ENCODE peak calls at places on chromosomes 13 and 19, in ten cellular contexts. S, L, A, U, O, T, F, K, E and C are unnamed samples.

GRCh38 chr19:33283578-33283977 is 18.8 kb downstream of the CEBPA start:
- DNase-seq in O (no peak), L (no peak), K (no peak), A (no peak), U (no peak), S (no peak), F (no peak), E (no peak), T (no peak), C (no peak)

GRCh38 chr19:57903298-57904174 is 12.9 kb downstream of the ZNF417 start:
- DNase-seq in T (no peak), O (peak; percentile 25), S (no peak), A (no peak), U (peak; percentile 43), K (peak; percentile 37), L (no peak), F (no peak), E (peak; percentile 76), C (peak; percentile 5)

GRCh38 chr13:43469791-43470190 is 317.0 kb downstream of the ENOX1 start:
- DNase-seq in S (no peak), F (no peak), E (peak; percentile 35), T (no peak), L (no peak), O (no peak), U (no peak), K (no peak), A (no peak), C (no peak)

GRCh38 chr13:76293346-76293745 is 592.9 kb downstream of the KCTD12 start:
- DNase-seq in U (peak; percentile 10), F (peak; percentile 7), O (no peak), A (no peak), K (peak; percentile 81), T (no peak), E (peak; percentile 72), L (peak; percentile 2), S (no peak), C (peak; percentile 3)

GRCh38 chr13:50215389-50215788 is 200.1 kb downstream of the KCNRG start:
- DNase-seq in O (no peak), K (no peak), E (no peak), S (no peak), A (no peak), T (no peak), L (no peak), U (no peak), F (no peak), C (no peak)

GRCh38 chr19:2494084-2494446 is 18.1 kb downstream of the GADD45B start:
- DNase-seq in E (peak; percentile 38), L (no peak), K (no peak), S (no peak), A (no peak), T (no peak), U (peak; percentile 73), F (no peak), O (peak; percentile 82), C (no peak)

GRCh38 chr13:37029617-37030016 is 29.0 kb downstream of the EXOSC8 start:
- DNase-seq in L (no peak), E (peak; percentile 4), S (no peak), U (peak; percentile 22), K (peak; percentile 6), T (no peak), A (no peak), F (peak; percentile 1), O (no peak), C (peak; percentile 3)

GRCh38 chr19:12668937-12669271 is 2.3 kb downstream of the WDR83 start:
- DNase-seq in A (peak; percentile 77), U (peak; percentile 78), E (peak; percentile 55), L (no peak), O (peak; percentile 53), T (peak; percentile 73), K (peak; percentile 26), S (no peak), F (peak; percentile 20), C (peak; percentile 40)

GRCh38 chr13:21060063-21060826 is 1.1 kb downstream of the LATS2 start:
- DNase-seq in S (no peak), L (no peak), K (no peak), U (peak; percentile 60), E (no peak), T (peak; percentile 67), O (no peak), A (no peak), F (no peak), C (no peak)

GRCh38 chr19:18833141-18833476 is 1.4 kb downstream of the UPF1 start:
- DNase-seq in S (no peak), A (no peak), K (no peak), O (no peak), F (no peak), E (peak; percentile 8), U (no peak), L (no peak), T (no peak), C (no peak)

GRCh38 chr13:64758520-64758919 is 2471.6 kb downstream of the PCDH9 start:
- DNase-seq in O (no peak), F (no peak), E (no peak), A (no peak), S (no peak), U (peak; percentile 39), L (no peak), T (no peak), K (no peak), C (no peak)

GRCh38 chr19:48999481-49000325 is 6.0 kb downstream of the RUVBL2 start:
- DNase-seq in S (no peak), F (peak; percentile 43), L (peak; percentile 30), T (peak; percentile 58), O (peak; percentile 40), K (peak; percentile 48), E (peak; percentile 64), A (peak; percentile 67), U (peak; percentile 74), C (peak; percentile 23)

GRCh38 chr13:98978280-98978679 is 416 bp upstream of the DOCK9 start:
- DNase-seq in O (peak; percentile 96), S (peak; percentile 43), A (no peak), F (peak; percentile 69), K (no peak), L (peak; percentile 75), U (peak; percentile 71), T (no peak), E (peak; percentile 72), C (no peak)

GRCh38 chr13:88162076-88162702 is 491.0 kb downstream of the SLITRK5 start:
- DNase-seq in A (no peak), L (no peak), K (no peak), O (no peak), E (no peak), T (no peak), S (no peak), U (no peak), F (no peak), C (no peak)

GRCh38 chr19:13429563-13429962 is 76.7 kb downstream of the CACNA1A start:
- DNase-seq in A (no peak), K (no peak), S (no peak), L (peak; percentile 81), T (no peak), U (no peak), E (no peak), F (no peak), O (no peak), C (no peak)

GRCh38 chr13:93948523-93948922 is 531.0 kb downstream of the DCT start:
- DNase-seq in L (no peak), A (no peak), E (peak; percentile 24), O (no peak), K (no peak), F (no peak), T (no peak), S (no peak), U (no peak), C (no peak)

GRCh38 chr19:41373993-41374392 is 2.3 kb upstream of the TMEM91 start:
- DNase-seq in O (peak; percentile 74), L (peak; percentile 68), U (peak; percentile 84), A (no peak), T (peak; percentile 86), K (peak; percentile 89), S (no peak), F (peak; percentile 89), E (peak; percentile 93), C (no peak)

GRCh38 chr19:19406878-19407639 is 1.6 kb downstream of the GATAD2A start:
- DNase-seq in F (no peak), T (no peak), K (no peak), O (peak; percentile 59), L (no peak), U (no peak), S (no peak), A (peak; percentile 72), E (peak; percentile 55), C (peak; percentile 12)

GRCh38 chr19:35790981-35791813 is 15.8 kb downstream of the ARHGAP33 start:
- DNase-seq in K (no peak), T (no peak), U (no peak), S (no peak), O (no peak), A (peak; percentile 18), E (no peak), L (no peak), F (no peak), C (no peak)

GRCh38 chr19:47274891-47275865 is 493 bp downstream of the INAFM1 start:
- DNase-seq in T (peak; percentile 63), F (no peak), L (no peak), A (no peak), S (no peak), K (no peak), O (no peak), E (no peak), U (peak; percentile 11), C (no peak)

GRCh38 chr19:46761418-46761831 is 15.2 kb upstream of the STRN4 start:
- DNase-seq in K (peak; percentile 84), A (no peak), E (peak; percentile 91), S (no peak), O (no peak), U (no peak), L (no peak), T (no peak), F (peak; percentile 66), C (no peak)

GRCh38 chr13:75908137-75908536 is 272.0 kb downstream of the LMO7 start:
- DNase-seq in U (no peak), L (no peak), E (peak; percentile 15), O (no peak), A (no peak), F (no peak), T (no peak), K (peak; percentile 65), S (no peak), C (no peak)

GRCh38 chr13:112525306-112525945 is 62.5 kb downstream of the TUBGCP3 start:
- DNase-seq in E (no peak), L (no peak), U (no peak), K (no peak), F (no peak), A (no peak), T (no peak), S (no peak), O (peak; percentile 6), C (no peak)